ENCODE peak calls at places on chromosomes 5 and 9, in eight cellular contexts. E, M, Y, K, L, U, S and J are unnamed samples.

GRCh38 chr5:109604758-109605157 is 85.0 kb upstream of the MAN2A1 start:
- DNase-seq in S (no peak), K (no peak), U (no peak), E (no peak), Y (no peak), M (no peak), L (no peak), J (no peak)

GRCh38 chr9:78856144-78856543 is 559.2 kb downstream of the PSAT1 start:
- DNase-seq in K (no peak), U (no peak), E (no peak), Y (no peak), M (no peak), S (no peak), L (no peak), J (no peak)

GRCh38 chr5:30928966-30929365 is 264.5 kb upstream of the CDH6 start:
- DNase-seq in E (no peak), S (no peak), Y (no peak), U (no peak), M (no peak), L (no peak), K (no peak), J (no peak)

GRCh38 chr5:154478752-154479159 is 729 bp upstream of the HAND1 start:
- DNase-seq in Y (no peak), L (no peak), E (no peak), M (no peak), U (no peak), S (no peak), K (no peak), J (no peak)

GRCh38 chr9:21836437-21837161 is 34.2 kb downstream of the MTAP start:
- DNase-seq in Y (no peak), U (no peak), K (no peak), M (no peak), L (no peak), S (peak; percentile 99), E (no peak), J (no peak)

GRCh38 chr9:87267251-87267679 is 230.4 kb upstream of the DAPK1 start:
- DNase-seq in Y (no peak), L (no peak), S (no peak), E (no peak), U (no peak), M (no peak), K (no peak), J (no peak)

GRCh38 chr9:133991964-133992779 is at the start of gene VAV2:
- DNase-seq in S (no peak), E (peak; percentile 48), M (no peak), U (peak; percentile 62), Y (peak; percentile 35), K (peak; percentile 80), L (peak; percentile 57), J (peak; percentile 86)

GRCh38 chr5:34576849-34577248 is 79.3 kb upstream of the RAI14 start:
- DNase-seq in S (no peak), M (no peak), Y (no peak), E (no peak), L (no peak), U (no peak), K (no peak), J (no peak)

GRCh38 chr9:130260816-130261765 is 4.5 kb upstream of the HMCN2 start:
- DNase-seq in E (no peak), U (no peak), M (no peak), L (no peak), Y (no peak), S (no peak), K (no peak), J (no peak)

GRCh38 chr5:135127604-135128240 is 93.7 kb upstream of the PITX1 start:
- DNase-seq in K (no peak), U (no peak), Y (peak; percentile 97), M (no peak), E (no peak), S (peak; percentile 25), L (no peak), J (no peak)

GRCh38 chr9:419571-420156 is 205.0 kb downstream of the DOCK8 start:
- DNase-seq in S (peak; percentile 12), U (no peak), E (no peak), Y (no peak), M (no peak), K (no peak), L (no peak), J (no peak)

GRCh38 chr9:111572945-111573604 is 26.4 kb downstream of the PTGR1 start:
- DNase-seq in L (no peak), Y (no peak), S (peak; percentile 75), U (no peak), K (no peak), E (no peak), M (no peak), J (no peak)

GRCh38 chr5:154756203-154756870 is 1.2 kb downstream of the LARP1 start:
- DNase-seq in U (peak; percentile 68), E (peak; percentile 58), K (peak; percentile 32), L (peak; percentile 80), S (no peak), Y (no peak), M (peak; percentile 71), J (no peak)

GRCh38 chr9:94911986-94912635 is 185.6 kb downstream of the AOPEP start:
- DNase-seq in M (no peak), S (no peak), E (peak; percentile 8), Y (no peak), K (no peak), L (no peak), U (no peak), J (no peak)

GRCh38 chr5:68258531-68258930 is 43.0 kb downstream of the PIK3R1 start:
- DNase-seq in E (no peak), L (no peak), M (no peak), U (no peak), K (no peak), S (no peak), Y (no peak), J (no peak)

GRCh38 chr5:90158131-90158530 is 251.4 kb downstream of the CETN3 start:
- DNase-seq in U (no peak), K (no peak), S (no peak), L (no peak), E (no peak), M (no peak), Y (no peak), J (no peak)

GRCh38 chr5:90166816-90167215 is 242.7 kb downstream of the CETN3 start:
- DNase-seq in Y (no peak), M (no peak), S (no peak), U (no peak), K (no peak), E (no peak), L (no peak), J (no peak)

GRCh38 chr5:90162324-90162723 is 247.2 kb downstream of the CETN3 start:
- DNase-seq in K (no peak), L (no peak), E (no peak), U (no peak), Y (no peak), M (no peak), S (no peak), J (no peak)

DNA sequence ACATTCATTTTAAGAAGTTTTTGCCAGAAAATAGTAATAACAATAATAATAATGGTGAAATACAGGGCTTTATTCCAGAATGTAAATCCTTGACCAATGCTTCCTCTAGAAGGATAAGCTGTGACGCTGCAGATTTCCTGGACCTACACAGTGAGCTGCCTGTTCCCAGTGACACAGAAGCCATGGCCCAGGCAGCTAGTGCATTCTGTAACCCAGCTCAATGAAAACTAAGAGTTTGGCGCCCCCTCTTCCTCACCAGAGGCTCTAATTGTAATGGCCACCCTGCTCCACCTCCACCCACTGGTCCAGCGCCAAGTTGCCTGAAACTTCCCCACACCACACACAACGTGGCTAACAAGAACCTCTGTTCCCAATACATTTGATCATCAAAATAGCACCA is 248.2 kb downstream of the CETN3 start:
- DNase-seq in S (peak; percentile 81), U (peak; percentile 39), K (peak; percentile 19), L (peak; percentile 49), E (peak; percentile 36), M (no peak), Y (no peak), J (peak; percentile 29)
- TF ChIP-seq CTCF in S (peak; percentile 69), U (no peak), K (peak; percentile 29), L (peak; percentile 64), E (no peak), M (peak; percentile 48), Y (no peak), J (peak; percentile 51)

GRCh38 chr9:33157960-33158359 is 9.2 kb downstream of the B4GALT1 start:
- DNase-seq in Y (no peak), S (no peak), L (no peak), U (no peak), K (no peak), M (no peak), E (no peak), J (no peak)
- TF ChIP-seq CTCF in Y (no peak), S (no peak), L (no peak), U (no peak), K (no peak), M (no peak), E (no peak), J (no peak)

DNA sequence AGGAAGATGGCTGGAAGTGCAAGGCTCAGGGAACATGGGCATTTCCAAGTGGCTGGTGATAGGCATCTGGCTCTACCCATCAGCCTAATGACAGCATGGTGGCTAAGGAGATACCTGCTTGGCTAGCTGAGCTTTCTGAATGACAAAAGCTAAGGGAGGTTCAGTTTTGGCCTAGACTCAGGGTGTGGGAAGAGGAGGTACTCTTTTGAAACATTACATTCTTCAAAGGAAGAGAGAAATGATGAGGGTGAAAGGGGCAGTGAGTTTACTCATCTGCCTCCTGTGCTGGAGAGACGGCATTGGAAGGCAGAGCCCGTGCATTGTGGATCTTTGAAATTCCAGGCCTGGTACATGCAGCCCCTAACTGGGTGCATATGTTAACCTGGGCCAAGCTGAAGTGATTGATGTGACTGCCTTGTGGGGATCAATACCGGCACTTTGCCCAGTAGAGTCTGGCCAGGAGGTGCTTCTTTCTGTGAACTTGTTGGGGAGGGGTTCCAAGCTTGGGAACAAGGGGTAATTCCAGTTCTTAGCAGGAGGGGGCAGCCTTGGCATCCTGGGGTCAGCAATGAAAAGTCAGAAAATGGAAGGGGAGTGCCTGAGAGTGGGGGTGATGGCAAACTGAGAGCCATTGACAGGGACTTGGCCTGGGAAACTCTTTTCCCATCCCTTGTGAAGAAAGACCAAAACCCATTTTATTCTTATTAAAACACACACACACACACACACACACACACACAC is 108.6 kb downstream of the ACER2 start:
- DNase-seq in L (peak; percentile 54), Y (no peak), M (no peak), U (peak; percentile 54), E (no peak), S (no peak), K (peak; percentile 17), J (no peak)
- TF ChIP-seq CTCF in L (peak; percentile 52), Y (no peak), M (peak; percentile 52), U (peak; percentile 78), E (no peak), S (peak; percentile 50), K (peak; percentile 29), J (peak; percentile 55)

GRCh38 chr9:127927457-127928231 is 2.9 kb downstream of the PIP5KL1 start:
- DNase-seq in U (no peak), Y (no peak), M (no peak), E (peak; percentile 32), L (peak; percentile 92), K (peak; percentile 54), S (no peak), J (no peak)

GRCh38 chr9:127929044-127929979 is 1.3 kb downstream of the PIP5KL1 start:
- DNase-seq in Y (no peak), M (no peak), U (no peak), K (no peak), S (no peak), L (no peak), E (no peak), J (no peak)

GRCh38 chr9:127928232-127929043 is 2.1 kb downstream of the PIP5KL1 start:
- DNase-seq in E (no peak), K (no peak), M (no peak), L (no peak), S (no peak), U (no peak), Y (no peak), J (no peak)

GRCh38 chr9:127931092-127931881 is 710 bp upstream of the PIP5KL1 start:
- DNase-seq in U (peak; percentile 50), E (no peak), K (peak; percentile 69), S (peak; percentile 84), Y (peak; percentile 77), L (peak; percentile 61), M (no peak), J (peak; percentile 79)

GRCh38 chr9:127930298-127931091 is at the start of gene PIP5KL1:
- DNase-seq in S (peak; percentile 81), K (peak; percentile 95), Y (peak; percentile 95), E (peak; percentile 84), U (no peak), M (peak; percentile 90), L (peak; percentile 98), J (peak; percentile 97)
- TF ChIP-seq CTCF in S (peak; percentile 44), K (peak; percentile 10), Y (peak; percentile 10), E (no peak), U (no peak), M (peak; percentile 44), L (peak; percentile 6), J (no peak)